ENCODE peak calls at places on chromosome 5, in nine cellular contexts. T is aorta; P is bronchial epithelial cell; R is activated T-helper 9 cell treated with anti-CD3 and anti-CD28 coated beads, Interleukin-2, amount 50 U/mL, for 16 hours; H is Right ventricle myocardium superior; G is A172; N is MCF 10A; O is NCI-H187; Y is frontal cortex. L is an unnamed sample.

GRCh38 chr5:131375351-131375750 is 111.5 kb downstream of the CDC42SE2 start:
- DNase-seq in T (no peak), P (no peak), R (no peak), H (no peak), G (no peak), N (no peak), O (no peak), Y (no peak), L (no peak)

GRCh38 chr5:8756498-8757084 is 789.3 kb downstream of the SEMA5A start:
- DNase-seq in T (no peak), P (peak; percentile 52), R (no peak), H (no peak), G (peak; percentile 59), N (peak; percentile 55), O (peak; percentile 18), Y (peak; percentile 28), L (peak; percentile 64)

GRCh38 chr5:90866915-90867715 is 308.5 kb downstream of the ADGRV1 start:
- DNase-seq in T (no peak), P (no peak), R (no peak), H (no peak), G (no peak), N (no peak), O (no peak), Y (no peak), L (no peak)

GRCh38 chr5:73301208-73302088 is 128.5 kb downstream of the TMEM174 start:
- DNase-seq in T (no peak), P (no peak), R (no peak), H (no peak), G (no peak), N (no peak), O (no peak), Y (no peak), L (no peak)

GRCh38 chr5:157951673-157952373 is 92.9 kb upstream of the CLINT1 start:
- DNase-seq in T (no peak), P (no peak), R (no peak), H (no peak), G (no peak), N (peak; percentile 42), O (no peak), Y (no peak), L (no peak)

GRCh38 chr5:174801798-174802197 is 77.4 kb downstream of the MSX2 start:
- DNase-seq in T (no peak), P (no peak), R (no peak), H (no peak), G (peak; percentile 77), N (no peak), O (no peak), Y (no peak), L (no peak)

GRCh38 chr5:150166193-150167162 is at the start of gene CDX1:
- DNase-seq in T (no peak), P (no peak), R (no peak), H (no peak), G (no peak), N (no peak), O (no peak), Y (no peak), L (no peak)

GRCh38 chr5:157930710-157931109 is 71.8 kb upstream of the CLINT1 start:
- DNase-seq in T (no peak), P (no peak), R (no peak), H (peak; percentile 75), G (no peak), N (no peak), O (no peak), Y (no peak), L (no peak)

GRCh38 chr5:137305971-137306592 is 193.0 kb downstream of the SPOCK1 start:
- DNase-seq in T (no peak), P (no peak), R (no peak), H (no peak), G (no peak), N (no peak), O (no peak), Y (no peak), L (no peak)

GRCh38 chr5:138582959-138583358 is 7.8 kb upstream of the HSPA9 start:
- DNase-seq in T (no peak), P (no peak), R (no peak), H (no peak), G (no peak), N (no peak), O (no peak), Y (no peak), L (no peak)

GRCh38 chr5:14036947-14037346 is 92.5 kb upstream of the DNAH5 start:
- DNase-seq in T (no peak), P (peak; percentile 41), R (no peak), H (no peak), G (peak; percentile 53), N (no peak), O (no peak), Y (no peak), L (peak; percentile 70)

GRCh38 chr5:142918959-142919635 is 148.9 kb downstream of the ARHGAP26 start:
- DNase-seq in T (no peak), P (no peak), R (no peak), H (no peak), G (no peak), N (no peak), O (no peak), Y (no peak), L (no peak)

GRCh38 chr5:136062563-136063274 is 33.9 kb downstream of the TGFBI start:
- DNase-seq in T (peak; percentile 2), P (peak; percentile 53), R (no peak), H (no peak), G (peak; percentile 54), N (peak; percentile 79), O (no peak), Y (no peak), L (peak; percentile 46)

GRCh38 chr5:150092159-150092787 is 5.9 kb upstream of the CSF1R start:
- DNase-seq in T (no peak), P (no peak), R (no peak), H (no peak), G (no peak), N (no peak), O (no peak), Y (no peak), L (no peak)

L was measured in RCC 7860.